ENCODE peak calls at places on chromosomes 1 and 21, in five cellular contexts. I is A549, W is K562, Y is HepG2, O is GM12878. B is an unnamed sample.

GRCh38 chr21:45004059-45004422 is 64.2 kb downstream of the SLX9 start:
- DNase-seq in I (no peak), W (no peak), Y (no peak), O (no peak), B (no peak)

GRCh38 chr21:41783476-41784150 is 16.8 kb upstream of the RIPK4 start:
- DNase-seq in I (no peak), W (peak), Y (no peak), O (no peak), B (no peak)

GRCh38 chr1:51303315-51303714 is 27.0 kb downstream of the TTC39A start:
- DNase-seq in I (no peak), W (no peak), Y (no peak), O (no peak), B (no peak)

GRCh38 chr1:232238009-232238408 is 391.9 kb downstream of the SIPA1L2 start:
- DNase-seq in I (no peak), W (no peak), Y (no peak), O (no peak), B (no peak)

GRCh38 chr1:29639741-29640427 is 403.6 kb downstream of the PTPRU start:
- DNase-seq in I (no peak), W (no peak), Y (no peak), O (no peak), B (no peak)

GRCh38 chr1:160548960-160549664 is 26.1 kb upstream of the SLAMF6 start:
- DNase-seq in I (no peak), W (peak), Y (no peak), O (peak), B (no peak)

GRCh38 chr1:40396420-40396819 is 22.9 kb downstream of the SMAP2 start:
- DNase-seq in I (no peak), W (no peak), Y (no peak), O (no peak), B (no peak)

GRCh38 chr1:169113613-169114119 is 7.2 kb downstream of the ATP1B1 start:
- DNase-seq in I (peak), W (no peak), Y (peak), O (no peak), B (peak)

GRCh38 chr1:223811634-223812101 is 34.1 kb downstream of the TP53BP2 start:
- DNase-seq in I (no peak), W (no peak), Y (peak), O (no peak), B (peak)

GRCh38 chr21:27954806-27955205 is 987.9 kb upstream of the ADAMTS5 start:
- DNase-seq in I (no peak), W (no peak), Y (no peak), O (no peak), B (peak)

GRCh38 chr1:107626075-107626796 is 338.7 kb downstream of the VAV3 start:
- DNase-seq in I (no peak), W (no peak), Y (no peak), O (peak), B (no peak)

GRCh38 chr1:207282049-207282448 is 39.4 kb upstream of the CD55 start:
- DNase-seq in I (no peak), W (no peak), Y (no peak), O (no peak), B (no peak)

GRCh38 chr1:82366694-82367093 is 566.0 kb downstream of the ADGRL2 start:
- DNase-seq in I (no peak), W (no peak), Y (no peak), O (no peak), B (no peak)

GRCh38 chr1:116336250-116336649 is 36.8 kb upstream of the ATP1A1 start:
- DNase-seq in I (no peak), W (peak), Y (no peak), O (no peak), B (no peak)

GRCh38 chr1:53413175-53414001 is 45.8 kb upstream of the DMRTB1 start:
- DNase-seq in I (no peak), W (no peak), Y (peak), O (peak), B (no peak)

GRCh38 chr21:38712076-38712475 is 93.7 kb upstream of the ETS2 start:
- DNase-seq in I (peak), W (peak), Y (peak), O (no peak), B (peak)

GRCh38 chr1:64004451-64004850 is 199.0 kb upstream of the UBE2U start:
- DNase-seq in I (no peak), W (no peak), Y (no peak), O (no peak), B (peak)

GRCh38 chr1:179143332-179143731 is 61.5 kb downstream of the TOR3A start:
- DNase-seq in I (no peak), W (no peak), Y (no peak), O (no peak), B (no peak)

GRCh38 chr21:41052820-41053555 is 115.0 kb upstream of the BACE2 start:
- DNase-seq in I (no peak), W (no peak), Y (no peak), O (no peak), B (no peak)

GRCh38 chr1:180811886-180812285 is 100.8 kb upstream of the KIAA1614 start:
- DNase-seq in I (no peak), W (no peak), Y (no peak), O (no peak), B (no peak)

GRCh38 chr1:10074059-10074854 is 41.5 kb downstream of the UBE4B start:
- DNase-seq in I (peak), W (peak), Y (no peak), O (peak), B (no peak)

GRCh38 chr1:173447224-173447623 is 29.9 kb upstream of the PRDX6 start:
- DNase-seq in I (no peak), W (no peak), Y (no peak), O (no peak), B (no peak)

GRCh38 chr1:233316473-233316872 is 11.1 kb upstream of the MAP3K21 start:
- DNase-seq in I (no peak), W (no peak), Y (no peak), O (no peak), B (no peak)

GRCh38 chr1:230982698-230983097 is 3.8 kb downstream of the ARV1 start:
- DNase-seq in I (no peak), W (no peak), Y (no peak), O (no peak), B (no peak)

GRCh38 chr1:15538750-15539149 is 12.1 kb downstream of the DNAJC16 start:
- DNase-seq in I (no peak), W (no peak), Y (no peak), O (no peak), B (no peak)

GRCh38 chr1:63877816-63878215 is 104.0 kb downstream of the ROR1 start:
- DNase-seq in I (no peak), W (no peak), Y (no peak), O (no peak), B (no peak)

GRCh38 chr21:42731264-42732032 is 78.0 kb downstream of the PDE9A start:
- DNase-seq in I (no peak), W (no peak), Y (no peak), O (no peak), B (no peak)

GRCh38 chr1:160682983-160683886 is 28.4 kb downstream of the CD48 start:
- DNase-seq in I (no peak), W (no peak), Y (no peak), O (no peak), B (no peak)

GRCh38 chr1:25695066-25695990 is 78.7 kb downstream of the MAN1C1 start:
- DNase-seq in I (peak), W (peak), Y (peak), O (no peak), B (peak)

GRCh38 chr1:24849653-24850295 is 80.3 kb downstream of the RUNX3 start:
- DNase-seq in I (no peak), W (no peak), Y (no peak), O (no peak), B (peak)

GRCh38 chr1:65958561-65959350 is 166.1 kb downstream of the PDE4B start:
- DNase-seq in I (peak), W (peak), Y (peak), O (peak), B (peak)

GRCh38 chr1:184156521-184157395 is 105.2 kb downstream of the TSEN15 start:
- DNase-seq in I (no peak), W (no peak), Y (no peak), O (no peak), B (peak)

DNA sequence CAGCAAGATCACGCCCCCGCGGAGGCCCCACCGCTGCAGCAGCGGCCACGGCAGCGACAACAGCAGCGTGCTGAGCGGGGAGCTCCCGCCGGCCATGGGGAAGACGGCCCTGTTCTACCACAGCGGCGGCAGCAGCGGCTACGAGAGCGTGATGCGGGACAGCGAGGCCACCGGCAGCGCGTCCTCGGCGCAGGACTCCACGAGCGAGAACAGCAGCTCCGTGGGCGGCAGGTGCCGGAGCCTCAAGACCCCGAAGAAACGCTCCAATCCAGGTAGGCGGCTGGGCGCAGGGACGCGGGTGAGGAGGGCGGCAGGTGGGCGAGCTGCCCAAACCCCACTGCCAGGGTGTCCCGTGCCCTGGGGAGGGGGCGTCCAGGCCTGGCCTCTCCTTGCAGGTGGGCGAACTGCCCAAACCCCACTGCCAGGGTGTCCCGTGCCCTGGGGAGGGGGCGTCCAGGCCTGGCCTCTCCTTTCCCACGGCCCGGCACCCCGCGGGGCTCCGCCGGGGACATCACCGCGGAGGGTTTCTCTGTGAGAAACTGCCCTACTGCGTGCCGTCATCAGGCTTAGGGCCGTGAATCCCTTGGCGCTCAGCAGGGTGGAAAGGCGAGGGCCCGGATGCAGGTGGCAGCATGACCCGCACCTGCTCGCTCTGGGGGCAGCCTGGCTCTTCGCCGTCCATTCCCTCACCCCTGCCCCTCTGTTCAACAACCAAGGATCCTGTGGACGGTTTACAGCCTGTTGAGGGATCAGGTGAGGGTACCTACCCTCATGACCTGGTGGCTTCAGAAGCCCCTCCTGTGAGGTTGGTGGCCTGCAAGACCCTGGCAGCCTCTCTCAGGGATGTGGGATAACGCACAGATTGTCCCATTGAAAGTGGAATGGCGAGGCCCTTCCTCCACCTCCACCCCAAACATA is 534.0 kb downstream of the KIF26B start:
- DNase-seq in I (no peak), W (no peak), Y (no peak), O (no peak), B (no peak)
- TF ChIP-seq JUNB in I (no peak), W (no peak), Y (no peak), O (no peak), B (no peak)

DNA sequence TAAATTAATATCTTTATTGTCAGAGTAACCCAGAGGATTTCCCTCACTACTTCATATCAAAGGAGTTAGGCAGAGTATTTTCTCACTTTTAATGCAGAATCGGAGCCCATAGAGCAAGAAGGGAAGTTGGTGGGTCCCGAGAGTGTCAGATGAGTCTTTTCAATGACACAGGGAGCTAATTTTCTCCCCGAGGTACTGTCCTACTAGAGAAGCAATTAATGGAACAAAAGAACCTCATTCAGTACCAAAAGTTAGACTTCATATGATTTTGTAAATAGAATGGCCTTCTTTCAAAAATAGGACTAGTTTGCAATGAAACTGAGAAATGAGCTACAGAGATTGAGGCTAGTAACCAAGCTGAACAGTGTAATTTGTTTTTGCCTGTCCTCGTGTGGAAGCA is 3.9 kb downstream of the NCAM2 start:
- DNase-seq in I (no peak), W (no peak), Y (no peak), O (no peak), B (no peak)
- TF ChIP-seq JUNB in I (no peak), W (no peak), Y (no peak), O (no peak), B (no peak)

GRCh38 chr1:26788515-26788785 is 700 bp downstream of the PIGV start:
- DNase-seq in I (no peak), W (no peak), Y (no peak), O (no peak), B (no peak)

GRCh38 chr1:26790551-26790953 is 2.8 kb downstream of the PIGV start:
- DNase-seq in I (no peak), W (no peak), Y (no peak), O (no peak), B (no peak)

GRCh38 chr1:26789953-26790352 is 2.2 kb downstream of the PIGV start:
- DNase-seq in I (no peak), W (no peak), Y (no peak), O (no peak), B (no peak)

GRCh38 chr1:26788836-26789611 is 1.3 kb downstream of the PIGV start:
- DNase-seq in I (peak), W (peak), Y (peak), O (peak), B (peak)

GRCh38 chr1:26789612-26789865 is 1.8 kb downstream of the PIGV start:
- DNase-seq in I (no peak), W (no peak), Y (no peak), O (no peak), B (no peak)
- TF ChIP-seq JUNB in I (no peak), W (no peak), Y (no peak), O (no peak), B (no peak)

DNA sequence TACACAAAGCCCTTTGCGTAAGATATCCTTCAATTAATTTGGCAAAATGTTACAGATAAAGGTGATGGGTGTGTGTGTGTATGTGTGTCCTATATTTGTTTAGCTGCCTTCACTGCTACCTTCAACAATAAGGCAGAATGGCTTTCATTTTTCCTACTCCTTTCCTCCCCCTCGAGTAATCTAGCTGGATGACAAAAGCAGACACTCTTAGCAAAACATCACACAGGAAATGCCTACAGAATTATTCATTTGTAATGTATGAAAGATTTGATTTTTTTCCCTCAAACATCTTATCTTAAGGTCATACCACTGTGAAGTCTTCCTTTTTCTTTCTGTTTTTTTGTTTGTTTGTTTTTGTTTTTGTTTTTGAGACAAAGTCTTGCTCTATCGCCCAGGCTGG is 10.6 kb downstream of the PTPN22 start:
- DNase-seq in I (no peak), W (no peak), Y (no peak), O (no peak), B (no peak)
- TF ChIP-seq JUNB in I (no peak), W (no peak), Y (no peak), O (no peak), B (no peak)